ENCODE peak calls at places on chromosomes 3 and 15, in five cellular contexts. B, Z, A, K and P are unnamed samples.

GRCh38 chr3:169865176-169865800 is 4.4 kb downstream of the LRRC31 start:
- DNase-seq in Z (no peak), K (peak), B (no peak), A (no peak), P (no peak)

GRCh38 chr3:70006089-70006488 is 6.6 kb downstream of the SAMMSON start:
- DNase-seq in B (no peak), K (no peak), Z (no peak), A (peak), P (no peak)

GRCh38 chr3:188153949-188154757 is at the start of gene LPP:
- DNase-seq in K (peak), A (peak), Z (peak), B (peak), P (peak)

GRCh38 chr3:149009732-149010131 is 18.4 kb downstream of the GYG1 start:
- DNase-seq in A (peak), B (no peak), Z (no peak), K (no peak), P (no peak)

GRCh38 chr3:190092250-190092649 is 28.4 kb downstream of the P3H2 start:
- DNase-seq in B (no peak), K (no peak), A (peak), Z (no peak), P (peak)

GRCh38 chr3:72155391-72156064 is 370.6 kb upstream of the PROK2 start:
- DNase-seq in B (no peak), A (peak), K (peak), Z (peak), P (peak)

GRCh38 chr15:90035095-90035834 is 34.1 kb downstream of the ZNF710 start:
- DNase-seq in K (peak), Z (peak), A (peak), B (no peak), P (peak)

GRCh38 chr3:33634262-33634661 is 83.8 kb downstream of the CLASP2 start:
- DNase-seq in A (no peak), B (no peak), K (no peak), Z (no peak), P (no peak)

GRCh38 chr3:148178508-148178907 is 519.2 kb upstream of the AGTR1 start:
- DNase-seq in B (no peak), A (peak), K (no peak), Z (no peak), P (no peak)

GRCh38 chr3:158794936-158795518 is 6.8 kb upstream of the MFSD1 start:
- DNase-seq in B (no peak), K (no peak), Z (peak), A (peak), P (peak)

GRCh38 chr3:70603103-70603502 is 290.7 kb upstream of the MDFIC2 start:
- DNase-seq in A (no peak), B (no peak), Z (no peak), K (no peak), P (no peak)

GRCh38 chr15:60844431-60845174 is 365.7 kb upstream of the ICE2 start:
- DNase-seq in Z (no peak), B (peak), K (no peak), A (no peak), P (no peak)

GRCh38 chr3:178181085-178181484 is 355.2 kb upstream of the KCNMB2 start:
- DNase-seq in K (no peak), B (no peak), A (no peak), Z (no peak), P (no peak)

GRCh38 chr15:74384566-74385441 is 17.4 kb upstream of the CYP11A1 start:
- DNase-seq in A (no peak), Z (peak), B (no peak), K (no peak), P (peak)

GRCh38 chr3:113103588-113103987 is 107.8 kb upstream of the BOC start:
- DNase-seq in Z (no peak), B (no peak), K (no peak), A (no peak), P (no peak)

GRCh38 chr3:24349367-24350019 is 145.2 kb downstream of the THRB start:
- DNase-seq in A (no peak), B (no peak), K (no peak), Z (no peak), P (no peak)

GRCh38 chr15:79562538-79563298 is 130.6 kb downstream of the MINAR1 start:
- DNase-seq in B (no peak), Z (no peak), A (no peak), K (no peak), P (no peak)

GRCh38 chr3:9397911-9398714 is 698 bp downstream of the SETD5 start:
- DNase-seq in A (peak), Z (peak), B (peak), K (peak), P (peak)

GRCh38 chr3:63937661-63938651 is 25.8 kb upstream of the SCAANT1 start:
- DNase-seq in Z (no peak), B (no peak), A (no peak), K (peak), P (no peak)

GRCh38 chr3:112634786-112635541 is 6.0 kb downstream of the CCDC80 start:
- DNase-seq in Z (no peak), A (no peak), K (no peak), B (no peak), P (no peak)

GRCh38 chr15:60575995-60576394 is 97.1 kb upstream of the ICE2 start:
- DNase-seq in K (no peak), B (no peak), Z (peak), A (peak), P (no peak)

GRCh38 chr15:25727867-25728600 is 135.1 kb downstream of the ATP10A start:
- DNase-seq in K (no peak), B (no peak), A (no peak), Z (no peak), P (no peak)

GRCh38 chr3:72329354-72329753 is 518.9 kb downstream of the SHQ1 start:
- DNase-seq in B (no peak), Z (no peak), K (no peak), A (no peak), P (peak)

GRCh38 chr3:100429187-100429586 is 27.8 kb downstream of the LNP1 start:
- DNase-seq in Z (no peak), B (no peak), K (no peak), A (no peak), P (no peak)

GRCh38 chr3:18988619-18989229 is 159.6 kb upstream of the KCNH8 start:
- DNase-seq in K (no peak), Z (peak), A (peak), B (no peak), P (peak)

GRCh38 chr3:170277833-170278586 is 55.8 kb downstream of the PRKCI start:
- DNase-seq in Z (no peak), A (peak), K (peak), B (no peak), P (no peak)

GRCh38 chr3:12143949-12144504 is 14.7 kb downstream of the TIMP4 start:
- DNase-seq in K (no peak), B (no peak), Z (no peak), A (peak), P (peak)

GRCh38 chr3:78880588-78881461 is 887.0 kb downstream of the ROBO1 start:
- DNase-seq in A (no peak), B (no peak), Z (no peak), K (no peak), P (peak)

GRCh38 chr3:52682016-52682415 is 3.7 kb downstream of the PBRM1 start:
- DNase-seq in A (peak), K (no peak), B (no peak), Z (peak), P (peak)

GRCh38 chr15:70702584-70702983 is 60.8 kb downstream of the UACA start:
- DNase-seq in Z (no peak), K (no peak), A (no peak), B (no peak), P (no peak)

GRCh38 chr15:73596214-73596613 is 37.0 kb downstream of the NPTN start:
- DNase-seq in B (no peak), Z (no peak), A (no peak), K (no peak), P (no peak)

GRCh38 chr3:53519047-53519717 is 24.8 kb downstream of the CACNA1D start:
- DNase-seq in Z (peak), A (peak), K (no peak), B (no peak), P (no peak)

GRCh38 chr3:101689291-101689690 is 2.8 kb upstream of the RPL24 start:
- DNase-seq in K (no peak), Z (no peak), B (no peak), A (peak), P (peak)

DNA sequence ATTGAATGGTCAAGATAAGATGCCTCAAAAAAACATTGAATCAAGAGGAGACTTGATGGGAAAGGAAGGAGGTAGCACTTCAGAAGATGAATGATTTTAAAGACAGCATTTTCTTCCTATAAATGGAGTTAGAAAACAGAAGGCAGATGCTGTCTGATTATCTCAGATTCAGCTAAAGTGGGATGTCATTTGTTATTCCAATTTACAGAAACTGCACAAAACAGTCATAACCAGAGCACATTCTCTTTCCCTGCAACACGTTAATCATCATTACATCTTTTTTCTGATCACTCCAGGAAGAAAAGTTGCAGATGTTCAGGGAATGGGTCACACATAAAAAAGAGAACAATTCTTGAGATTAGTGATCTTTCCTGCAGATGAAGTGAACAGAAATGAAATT is 1141.7 kb downstream of the SI start:
- DNase-seq in B (no peak), Z (no peak), K (no peak), A (no peak), P (no peak)
- TF ChIP-seq CTCF in B (no peak), Z (no peak), K (no peak), A (no peak), P (no peak)

DNA sequence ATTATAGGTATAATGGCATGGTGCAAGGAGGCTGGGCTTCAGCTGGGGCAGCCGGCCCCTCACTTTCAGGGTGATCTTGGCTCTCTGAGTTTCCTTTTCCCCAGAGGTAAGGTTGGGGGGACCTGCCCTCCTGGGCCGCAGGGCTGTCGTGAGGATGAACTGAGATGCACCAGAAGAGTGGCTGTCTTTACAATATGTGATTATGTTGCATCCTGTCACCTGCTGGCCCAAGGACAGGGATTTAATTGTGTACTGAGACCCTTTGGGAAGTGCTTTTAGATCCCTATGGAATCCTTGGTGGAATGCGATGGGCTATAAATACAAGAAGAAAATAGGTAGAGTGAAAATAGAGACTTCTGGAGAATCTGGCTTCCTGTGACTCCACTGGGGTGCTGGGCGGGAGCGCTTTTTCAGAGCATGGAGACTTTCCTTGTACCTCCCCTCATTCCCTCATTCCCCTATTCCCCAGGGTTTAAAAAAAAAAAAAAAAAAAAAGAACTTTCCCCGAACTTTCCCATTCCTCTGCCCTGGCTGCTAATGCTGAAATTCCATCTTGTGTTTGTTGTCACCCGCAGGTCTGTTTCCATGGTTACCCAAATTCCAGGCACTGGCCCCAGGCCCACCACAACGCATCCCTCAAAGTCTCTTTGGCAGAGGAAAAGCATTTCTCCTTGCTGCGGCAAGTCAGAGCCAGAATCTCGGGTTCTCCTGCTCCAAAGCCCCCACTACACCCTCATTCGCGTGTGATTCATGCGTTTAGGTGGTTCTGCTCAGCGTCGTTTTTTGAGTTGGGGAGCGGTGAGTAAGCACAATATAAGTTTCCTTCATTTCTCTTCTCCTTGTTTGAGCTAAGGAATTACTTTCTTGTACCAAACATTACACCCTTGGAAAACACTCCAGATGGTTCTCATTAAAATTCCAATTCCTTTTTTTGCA is 21.8 kb downstream of the ANAPC13 start:
- DNase-seq in Z (no peak), A (peak), K (peak), B (no peak), P (peak)
- H3K4me3 ChIP-seq in Z (no peak), A (no peak), K (no peak), B (no peak), P (peak)

GRCh38 chr15:59186501-59186900 is 20.1 kb upstream of the LDHAL6B start:
- DNase-seq in B (no peak), A (peak), K (no peak), Z (peak), P (no peak)

GRCh38 chr15:59189224-59189623 is 17.4 kb upstream of the LDHAL6B start:
- DNase-seq in K (no peak), A (no peak), B (no peak), Z (no peak), P (no peak)

GRCh38 chr15:59190291-59190690 is 16.4 kb upstream of the LDHAL6B start:
- DNase-seq in A (no peak), B (no peak), K (no peak), Z (no peak), P (no peak)

GRCh38 chr15:59180946-59181345 is 25.7 kb upstream of the LDHAL6B start:
- DNase-seq in B (no peak), K (no peak), A (peak), Z (no peak), P (peak)

GRCh38 chr15:59185725-59186124 is 20.9 kb upstream of the LDHAL6B start:
- DNase-seq in K (no peak), A (peak), B (no peak), Z (peak), P (no peak)
- TF ChIP-seq CTCF in K (no peak), A (peak), B (no peak), Z (peak), P (no peak)

DNA sequence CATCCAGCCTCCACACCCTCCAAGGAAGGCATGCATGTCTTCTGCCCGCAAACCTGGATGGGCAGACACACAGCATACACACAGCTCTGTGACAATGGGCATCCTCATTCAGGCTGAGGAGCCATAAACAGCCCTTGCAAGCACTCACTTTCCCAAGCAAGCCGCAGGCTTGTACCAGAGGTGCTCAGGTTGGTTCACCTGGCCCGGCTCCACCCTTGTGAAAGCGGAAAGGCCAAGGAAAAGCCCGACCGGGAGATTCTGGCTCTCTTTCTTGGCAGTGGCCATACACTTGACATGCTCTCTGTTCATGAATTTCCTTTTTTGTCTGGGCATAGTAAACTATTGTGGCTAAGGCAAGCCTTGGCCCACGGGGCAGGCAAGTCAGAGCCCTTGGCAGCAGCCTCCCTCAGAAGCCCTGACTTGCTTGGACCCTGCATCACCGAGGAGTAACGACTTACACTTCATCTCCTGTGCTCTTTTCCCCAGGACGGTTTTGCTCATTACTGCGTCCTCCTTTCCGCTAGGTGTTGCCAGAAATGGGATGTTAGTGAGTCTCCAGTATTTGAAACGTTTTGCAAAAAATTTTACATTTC is 74.6 kb upstream of the BNC1 start:
- DNase-seq in K (no peak), Z (no peak), B (no peak), A (no peak), P (no peak)
- H3K4me3 ChIP-seq in K (no peak), Z (no peak), B (no peak), A (no peak), P (no peak)

GRCh38 chr15:83991163-83991562 is 244.4 kb upstream of the GOLGA6L4 start:
- DNase-seq in A (no peak), B (no peak), K (no peak), Z (no peak), P (no peak)

GRCh38 chr15:83999396-84000120 is 236.0 kb upstream of the GOLGA6L4 start:
- DNase-seq in Z (no peak), A (peak), K (no peak), B (no peak), P (no peak)

GRCh38 chr15:83992356-83993031 is 243.1 kb upstream of the GOLGA6L4 start:
- DNase-seq in A (no peak), B (no peak), K (no peak), Z (no peak), P (no peak)

GRCh38 chr15:83998486-83998885 is 237.1 kb upstream of the GOLGA6L4 start:
- DNase-seq in B (no peak), Z (no peak), K (no peak), A (no peak), P (no peak)

DNA sequence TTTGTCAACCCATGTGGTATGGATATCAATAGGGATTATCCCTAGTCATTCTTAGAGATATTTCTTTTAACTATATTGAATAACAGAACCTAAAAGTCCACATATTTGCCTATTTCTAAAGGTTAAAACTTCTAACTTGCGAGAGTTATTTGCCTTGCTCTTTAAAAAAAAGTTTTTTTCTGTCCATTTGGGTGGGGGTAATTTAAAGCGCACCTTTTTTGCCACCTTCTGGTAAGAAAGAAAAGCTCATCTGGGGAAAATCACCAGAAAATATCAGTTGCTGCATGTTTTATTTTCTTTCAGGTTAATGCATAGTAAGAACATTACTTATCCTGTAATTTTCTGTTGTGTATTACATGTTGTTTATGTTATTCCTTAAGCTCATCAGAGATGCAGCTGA is 242.0 kb upstream of the GOLGA6L4 start:
- DNase-seq in B (no peak), K (no peak), A (peak), Z (no peak), P (no peak)
- TF ChIP-seq CTCF in B (no peak), K (no peak), A (peak), Z (no peak), P (peak)

GRCh38 chr3:142934897-142935269 is 28.6 kb downstream of the PAQR9 start:
- DNase-seq in A (no peak), K (no peak), B (no peak), Z (no peak), P (no peak)
- H3K4me3 ChIP-seq in A (no peak), K (no peak), B (no peak), Z (no peak), P (no peak)

GRCh38 chr3:65978116-65978515 is 60.6 kb downstream of the MAGI1 start:
- DNase-seq in K (no peak), B (no peak), A (no peak), Z (no peak), P (peak)

GRCh38 chr3:65971281-65972252 is 67.2 kb downstream of the MAGI1 start:
- DNase-seq in K (no peak), A (peak), B (no peak), Z (no peak), P (no peak)

GRCh38 chr3:65972765-65973164 is 66.0 kb downstream of the MAGI1 start:
- DNase-seq in A (no peak), B (no peak), Z (no peak), K (no peak), P (no peak)

GRCh38 chr3:65975031-65975430 is 63.7 kb downstream of the MAGI1 start:
- DNase-seq in K (no peak), A (no peak), Z (no peak), B (no peak), P (no peak)

DNA sequence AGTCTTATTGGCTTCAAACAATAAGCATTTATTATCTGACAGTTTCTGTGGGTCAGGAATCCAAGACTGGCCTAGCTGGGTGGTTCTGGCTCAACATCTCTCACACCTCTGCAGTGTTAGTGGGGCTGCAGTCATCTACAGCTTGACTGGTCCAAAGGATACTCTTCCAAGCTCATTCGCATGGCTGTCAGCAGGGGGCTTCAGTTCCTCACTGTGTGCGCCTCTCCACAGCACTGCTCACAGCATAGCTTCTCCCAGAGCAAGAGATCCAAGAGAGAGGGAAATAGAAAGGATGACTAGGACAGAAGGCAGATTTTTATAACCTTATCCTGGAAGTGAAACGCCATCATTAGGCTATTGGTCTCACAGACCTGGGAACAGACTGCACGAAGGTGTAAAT is 64.2 kb downstream of the MAGI1 start:
- DNase-seq in K (no peak), A (no peak), B (no peak), Z (no peak), P (peak)
- TF ChIP-seq CTCF in K (no peak), A (peak), B (no peak), Z (no peak), P (peak)